ENCODE peak calls at places on chromosomes 11 and 22, in seven cellular contexts. M is PC-9; O is fibroblast of lung; T is lower leg skin; G is endothelial cell; W is IMR-90; K is CD4-positive, alpha-beta T cell. D is an unnamed sample.

GRCh38 chr11:95827661-95828060 is 37.4 kb downstream of the CEP57 start:
- DNase-seq in W (peak), T (no peak), O (peak), M (no peak), K (no peak), G (no peak), D (no peak)

GRCh38 chr11:45267660-45268340 is 18.3 kb downstream of the SYT13 start:
- DNase-seq in W (no peak), M (no peak), T (no peak), O (no peak), G (no peak), K (no peak), D (no peak)

GRCh38 chr22:44212936-44213335 is 32.2 kb downstream of the PARVG start:
- DNase-seq in K (no peak), M (no peak), G (no peak), W (no peak), T (no peak), O (no peak), D (no peak)

GRCh38 chr11:62572431-62572830 is 1.3 kb downstream of the EEF1G start:
- DNase-seq in O (no peak), M (no peak), G (no peak), W (no peak), K (no peak), T (no peak), D (no peak)

GRCh38 chr11:34174411-34175041 is 69.1 kb downstream of the NAT10 start:
- DNase-seq in O (peak), M (peak), G (peak), T (peak), W (peak), K (peak), D (peak)

GRCh38 chr22:27336151-27337090 is 465.1 kb downstream of the MN1 start:
- DNase-seq in K (no peak), G (no peak), W (no peak), T (no peak), O (no peak), M (no peak), D (no peak)

GRCh38 chr11:36622431-36623136 is 24.5 kb upstream of the RAG2 start:
- DNase-seq in T (no peak), M (peak), G (no peak), K (no peak), O (peak), W (peak), D (no peak)

GRCh38 chr11:86115542-86116385 is 46.9 kb upstream of the PICALM start:
- DNase-seq in K (no peak), G (no peak), T (no peak), O (no peak), M (no peak), W (peak), D (no peak)

GRCh38 chr11:132060546-132060945 is 690.1 kb downstream of the NTM start:
- DNase-seq in O (no peak), K (no peak), M (no peak), T (no peak), G (no peak), W (peak), D (no peak)

GRCh38 chr11:87137711-87138110 is 100.0 kb downstream of the TMEM135 start:
- DNase-seq in M (no peak), K (no peak), G (no peak), W (peak), T (no peak), O (peak), D (no peak)

GRCh38 chr22:23306438-23306921 is 126.2 kb downstream of the BCR start:
- DNase-seq in T (no peak), O (peak), W (peak), G (no peak), K (no peak), M (no peak), D (no peak)

GRCh38 chr11:128632151-128632791 is 44.9 kb upstream of the ETS1 start:
- DNase-seq in G (peak), M (no peak), W (peak), O (peak), T (no peak), K (peak), D (no peak)

GRCh38 chr11:109150603-109151002 is 271.4 kb upstream of the C11orf87 start:
- DNase-seq in O (no peak), G (no peak), T (no peak), M (no peak), W (no peak), K (no peak), D (no peak)

GRCh38 chr11:130513132-130513531 is 64.7 kb downstream of the ADAMTS15 start:
- DNase-seq in W (no peak), T (no peak), G (no peak), O (peak), K (no peak), M (no peak), D (no peak)

GRCh38 chr11:76789443-76789719 is 6.2 kb downstream of the TSKU start:
- DNase-seq in G (no peak), T (no peak), O (no peak), M (no peak), W (no peak), K (no peak), D (no peak)

GRCh38 chr11:122439911-122440782 is 215.4 kb upstream of the UBASH3B start:
- DNase-seq in M (no peak), O (peak), T (no peak), G (peak), W (peak), K (no peak), D (no peak)

GRCh38 chr22:40346178-40347064 is at the start of gene ADSL:
- DNase-seq in O (peak), K (peak), W (peak), T (peak), M (peak), G (peak), D (peak)

DNA sequence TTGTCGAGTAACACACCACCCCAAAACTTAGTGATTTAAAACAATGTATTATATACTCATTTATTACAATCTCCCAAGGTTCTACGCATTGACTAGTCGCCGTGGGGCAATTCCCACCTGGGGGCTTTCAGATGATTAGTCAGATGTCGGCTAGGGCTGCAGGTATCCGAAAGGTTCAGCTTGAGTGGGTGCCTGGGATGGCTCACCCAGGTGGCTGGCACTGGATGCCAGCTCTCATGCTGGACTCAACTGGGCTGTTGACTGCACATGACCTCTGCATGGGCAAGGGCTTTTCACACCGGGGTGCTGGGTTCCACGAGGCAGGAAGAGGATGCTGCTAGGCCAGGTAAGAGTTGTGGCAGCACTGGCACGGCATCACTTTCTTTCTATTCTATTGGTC is 21.9 kb upstream of the MICAL2 start:
- DNase-seq in T (no peak), M (no peak), K (no peak), O (no peak), W (no peak), G (no peak), D (no peak)
- TF ChIP-seq CTCF in T (no peak), M (no peak), K (no peak), O (no peak), W (no peak), G (no peak), D (no peak)

DNA sequence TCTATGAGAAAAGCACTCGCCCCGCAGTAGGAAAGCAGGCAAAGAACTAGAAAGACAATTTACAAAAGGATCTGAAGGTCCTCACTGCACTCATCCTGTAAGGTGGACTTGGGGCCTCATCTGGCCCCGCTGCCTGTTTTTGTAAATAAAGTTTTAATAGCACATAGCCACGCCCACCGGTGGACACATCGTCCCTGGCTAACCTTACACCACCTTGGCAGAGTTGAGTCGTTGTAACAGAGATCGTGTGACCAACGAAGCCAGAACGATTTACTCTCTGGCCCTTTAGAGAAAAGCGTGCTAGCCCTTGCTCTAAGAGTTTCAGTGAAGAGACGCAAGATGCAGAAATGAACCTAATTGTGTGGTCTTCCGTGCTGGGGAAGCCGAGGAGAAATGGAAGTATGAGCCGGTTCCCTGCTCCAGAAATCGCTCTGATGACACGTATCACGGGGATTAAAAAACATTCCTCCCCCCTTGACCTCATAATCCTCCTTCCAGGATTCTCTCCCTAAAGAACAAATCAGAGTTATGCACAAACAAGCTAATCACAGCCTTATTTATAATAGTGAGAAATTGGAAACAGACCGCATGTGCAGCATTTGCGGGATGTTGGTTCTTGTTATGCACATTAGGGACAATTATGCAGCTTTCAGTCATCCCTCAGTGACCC is 80.1 kb downstream of the CDKN1C start:
- DNase-seq in O (no peak), K (no peak), G (no peak), T (no peak), W (no peak), M (no peak), D (peak)
- TF ChIP-seq CTCF in O (no peak), K (no peak), G (no peak), T (no peak), W (no peak), M (no peak), D (no peak)

GRCh38 chr22:39120983-39121382 is 23.9 kb downstream of the APOBEC3H start:
- DNase-seq in G (no peak), K (no peak), W (no peak), O (no peak), T (no peak), M (no peak), D (no peak)
- TF ChIP-seq CTCF in G (no peak), K (no peak), W (no peak), O (no peak), T (no peak), M (no peak), D (no peak)

DNA sequence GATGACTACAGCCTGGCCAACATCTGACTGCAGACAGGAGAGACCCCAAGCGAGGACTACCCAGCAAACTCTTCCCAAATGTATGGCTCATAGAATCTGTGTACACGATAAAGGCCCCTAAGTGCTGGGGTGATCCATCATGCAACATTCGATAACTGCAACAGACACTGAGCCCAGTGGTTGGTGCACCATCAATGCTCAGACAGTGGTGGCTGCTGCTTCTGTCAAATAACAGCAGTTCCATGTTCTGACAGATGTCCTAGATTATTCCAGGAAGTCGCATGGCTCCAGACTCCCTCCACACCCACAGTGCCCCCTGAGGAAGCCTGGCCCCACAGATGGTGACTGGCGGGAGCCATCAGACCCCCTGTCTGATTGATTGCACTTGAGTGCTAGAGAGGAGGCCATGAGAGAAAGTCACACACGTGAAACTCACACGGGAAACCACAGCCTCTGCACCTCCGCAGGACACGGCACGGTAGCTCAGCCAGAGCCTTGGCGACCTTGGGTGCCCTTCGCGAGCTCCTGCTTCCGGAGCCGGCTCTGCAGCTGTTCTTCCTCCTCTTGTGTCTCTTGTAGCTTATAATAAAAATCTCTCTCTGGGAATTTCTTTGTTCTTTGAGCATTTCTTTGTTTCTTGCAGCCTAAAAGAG is 1156.0 kb downstream of the TBC1D22A start:
- DNase-seq in W (no peak), O (no peak), G (no peak), K (no peak), T (no peak), M (no peak), D (peak)
- TF ChIP-seq CTCF in W (no peak), O (no peak), G (no peak), K (no peak), T (no peak), M (no peak), D (no peak)

GRCh38 chr11:673866-674265 is 21.2 kb downstream of the DEAF1 start:
- DNase-seq in O (no peak), T (no peak), G (no peak), M (no peak), K (no peak), W (no peak), D (no peak)
- TF ChIP-seq CTCF in O (no peak), T (no peak), G (no peak), M (no peak), K (no peak), W (no peak), D (no peak)

DNA sequence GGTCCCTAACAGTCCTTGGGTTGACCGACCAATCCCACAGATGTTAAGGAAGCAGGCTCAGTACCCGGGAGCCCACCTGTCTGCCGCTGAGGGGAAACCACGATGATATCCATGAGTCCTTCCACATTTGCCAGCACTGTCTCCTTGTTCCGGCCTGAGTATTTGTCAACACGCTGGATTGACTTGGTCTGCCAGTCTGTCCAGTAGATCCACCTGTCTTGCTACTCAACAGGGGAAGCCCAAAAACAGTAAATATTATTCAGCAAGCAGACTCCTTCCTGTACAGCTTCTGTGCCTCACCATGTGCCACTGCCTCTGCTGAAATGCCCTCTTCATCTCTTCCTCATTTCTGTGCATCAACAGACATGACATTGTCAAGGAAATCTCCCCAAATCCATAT is 22.8 kb upstream of the CKAP5 start:
- DNase-seq in T (no peak), W (no peak), G (no peak), M (no peak), K (no peak), O (no peak), D (no peak)
- TF ChIP-seq CTCF in T (no peak), W (no peak), G (no peak), M (no peak), K (no peak), O (no peak), D (no peak)

DNA sequence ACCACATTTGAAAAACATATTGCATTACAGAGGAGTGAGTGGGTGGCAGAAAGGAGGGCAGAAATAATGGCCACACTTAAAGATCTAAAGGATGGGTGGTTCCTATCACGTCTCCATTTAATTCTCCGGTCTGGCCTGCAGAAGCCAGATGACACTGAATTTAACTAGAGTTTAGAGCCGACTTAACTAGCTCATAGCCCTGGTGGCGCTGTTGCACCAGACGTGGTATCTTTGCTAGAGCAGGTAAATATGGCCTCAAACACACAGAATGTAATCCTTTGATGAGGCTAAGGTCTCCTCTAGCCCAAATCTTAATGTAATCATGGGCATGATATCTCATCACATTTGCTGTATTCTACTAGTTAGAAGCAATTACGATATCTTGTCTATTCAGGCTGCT is 51.5 kb upstream of the GAL start:
- DNase-seq in K (peak), O (peak), T (no peak), W (peak), M (peak), G (peak), D (no peak)
- TF ChIP-seq CTCF in K (peak), O (peak), T (no peak), W (peak), M (peak), G (peak), D (no peak)

GRCh38 chr11:117479372-117479771 is 151.7 kb downstream of the CEP164 start:
- DNase-seq in O (no peak), T (no peak), M (no peak), G (no peak), W (no peak), K (no peak), D (no peak)
- TF ChIP-seq CTCF in O (no peak), T (no peak), M (peak), G (peak), W (no peak), K (no peak), D (no peak)